ENCODE peak calls at places on chromosomes 2 and 18, in four cellular contexts. A, I, Z and T are unnamed samples.

GRCh38 chr2:25358249-25358815 is 16.6 kb upstream of the DNMT3A start:
- DNase-seq in A (no peak), I (no peak), Z (no peak), T (no peak)

GRCh38 chr2:216539791-216540241 is 41.2 kb downstream of the RPL37A start:
- DNase-seq in A (no peak), I (no peak), Z (no peak), T (no peak)

GRCh38 chr18:49178736-49179135 is 228.0 kb upstream of the SMAD7 start:
- DNase-seq in A (peak; percentile 25), I (peak; percentile 13), Z (no peak), T (peak; percentile 19)

GRCh38 chr2:113876503-113877387 is 13.1 kb upstream of the ACTR3 start:
- DNase-seq in A (no peak), I (no peak), Z (no peak), T (peak; percentile 64)

GRCh38 chr2:235045336-235045972 is 93.6 kb downstream of the SH3BP4 start:
- DNase-seq in A (no peak), I (no peak), Z (no peak), T (no peak)

GRCh38 chr2:45220227-45220626 is 211.0 kb upstream of the SIX2 start:
- DNase-seq in A (no peak), I (no peak), Z (no peak), T (no peak)

GRCh38 chr18:62325806-62326645 is 916 bp downstream of the TNFRSF11A start:
- DNase-seq in A (no peak), I (peak; percentile 17), Z (no peak), T (no peak)

GRCh38 chr2:29201979-29202378 is 86.8 kb downstream of the CLIP4 start:
- DNase-seq in A (no peak), I (no peak), Z (no peak), T (no peak)

GRCh38 chr2:178109813-178110212 is 2.4 kb upstream of the RBM45 start:
- DNase-seq in A (peak; percentile 33), I (peak; percentile 40), Z (no peak), T (peak; percentile 33)

GRCh38 chr18:76687271-76688006 is 134.9 kb upstream of the ZNF236 start:
- DNase-seq in A (no peak), I (no peak), Z (no peak), T (no peak)

GRCh38 chr2:227655454-227655853 is 11.2 kb upstream of the SCYGR5 start:
- DNase-seq in A (no peak), I (no peak), Z (no peak), T (peak; percentile 19)

GRCh38 chr18:22193466-22193865 is 24.1 kb downstream of the GATA6 start:
- DNase-seq in A (no peak), I (no peak), Z (no peak), T (no peak)

GRCh38 chr2:99863914-99864273 is 278.5 kb downstream of the AFF3 start:
- DNase-seq in A (no peak), I (no peak), Z (no peak), T (no peak)

GRCh38 chr2:147600223-147600622 is 244.6 kb upstream of the ACVR2A start:
- DNase-seq in A (no peak), I (no peak), Z (no peak), T (no peak)

GRCh38 chr2:185628985-185629384 is 109.6 kb upstream of the FSIP2 start:
- DNase-seq in A (no peak), I (no peak), Z (peak; percentile 54), T (peak; percentile 29)

GRCh38 chr18:58662118-58662517 is 9.1 kb upstream of the MALT1 start:
- DNase-seq in A (no peak), I (no peak), Z (no peak), T (no peak)

GRCh38 chr2:14263053-14263452 is 369.5 kb upstream of the LRATD1 start:
- DNase-seq in A (no peak), I (no peak), Z (no peak), T (no peak)

GRCh38 chr18:49500136-49500921 is 13.3 kb upstream of the C18orf32 start:
- DNase-seq in A (no peak), I (no peak), Z (no peak), T (no peak)

GRCh38 chr2:112542974-112543760 is 902 bp downstream of the POLR1B start:
- DNase-seq in A (no peak), I (no peak), Z (no peak), T (peak; percentile 13)

GRCh38 chr18:30988440-30988839 is 54.1 kb downstream of the DSC3 start:
- DNase-seq in A (no peak), I (no peak), Z (no peak), T (no peak)

DNA sequence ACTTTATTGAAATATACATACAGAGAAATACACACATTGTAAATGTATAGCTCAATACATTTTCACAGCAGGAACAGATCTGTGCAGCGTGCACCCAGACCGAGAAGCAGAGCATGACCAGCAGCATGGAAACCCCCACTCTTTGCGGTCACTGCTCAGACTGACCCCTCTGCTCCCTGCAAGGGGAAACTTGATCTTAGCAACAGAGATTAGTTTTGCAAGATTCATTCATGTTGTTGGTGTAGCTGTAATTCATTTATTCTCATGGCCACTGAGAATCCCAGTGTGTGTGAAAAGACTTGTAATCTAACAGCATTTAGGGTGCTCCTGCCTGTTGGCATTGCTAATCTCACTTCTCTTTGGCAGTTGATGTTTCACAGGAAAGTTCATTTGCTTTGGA is 35.2 kb downstream of the LPIN1 start:
- DNase-seq in A (no peak), I (no peak), Z (no peak), T (no peak)
- TF ChIP-seq JUND in A (no peak), I (no peak), Z (no peak), T (no peak)

DNA sequence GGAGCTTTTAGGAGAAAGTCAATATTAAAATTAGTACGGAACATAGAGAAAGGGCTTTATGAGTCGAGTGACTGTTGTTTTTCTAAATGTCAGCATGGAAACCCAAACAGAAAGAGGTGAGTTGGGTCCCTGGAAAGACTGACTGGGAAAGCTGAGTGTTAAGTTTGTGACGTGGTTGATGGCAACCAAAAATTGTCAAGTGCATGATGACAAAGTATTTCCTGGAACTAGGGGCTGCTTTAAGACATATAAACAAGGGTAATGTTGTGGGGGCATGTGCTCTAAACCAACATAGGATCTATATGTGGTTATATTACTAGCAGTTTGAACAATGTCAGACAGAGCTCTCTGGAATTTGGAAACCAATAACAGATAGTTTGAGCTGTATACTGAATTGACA is 50.9 kb upstream of the GPD2 start:
- DNase-seq in A (no peak), I (no peak), Z (no peak), T (no peak)
- TF ChIP-seq JUND in A (peak; percentile 21), I (no peak), Z (no peak), T (no peak)

DNA sequence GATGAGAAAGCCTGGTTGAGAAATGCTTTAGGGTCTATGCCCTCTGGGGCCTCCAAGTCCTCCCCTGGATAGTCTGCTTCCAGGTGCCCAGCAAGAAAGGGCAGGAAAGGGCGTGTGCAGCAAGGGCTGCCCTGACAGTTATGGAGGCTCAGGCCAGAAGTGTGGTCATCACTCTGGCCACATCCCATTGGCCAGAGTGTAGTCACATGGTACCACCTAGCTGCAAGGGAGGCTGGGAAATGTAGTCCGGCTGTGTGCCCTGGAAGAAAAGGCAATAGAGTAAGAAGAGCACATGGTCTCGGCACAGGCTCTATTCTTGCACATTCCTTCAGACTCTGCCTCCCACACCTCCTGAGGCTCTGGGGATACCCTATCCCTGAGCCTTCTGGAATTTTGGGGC is 35.7 kb downstream of the ODC1 start:
- DNase-seq in A (peak; percentile 75), I (no peak), Z (no peak), T (no peak)
- TF ChIP-seq JUND in A (peak; percentile 8), I (no peak), Z (peak; percentile 23), T (no peak)

DNA sequence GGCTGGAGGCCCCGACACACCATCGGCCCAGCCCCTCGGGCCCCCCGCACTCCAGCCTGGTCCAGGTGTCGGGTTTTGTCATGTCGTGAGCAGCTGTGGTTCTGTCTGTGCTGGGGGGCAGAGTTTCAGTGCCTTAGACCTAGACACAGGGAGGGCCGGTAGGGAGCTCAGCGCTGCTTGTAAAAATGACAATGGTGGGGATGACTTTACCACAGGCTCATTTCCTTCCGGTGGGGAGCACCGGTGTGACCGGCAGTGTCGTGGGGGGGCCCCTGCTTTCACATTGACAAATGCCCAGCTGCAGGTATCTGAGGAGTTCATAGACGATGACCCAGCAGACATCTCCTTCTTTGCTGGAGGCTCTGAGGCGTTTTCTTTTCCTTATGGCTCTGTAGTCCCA is 66.9 kb downstream of the STK25 start:
- DNase-seq in A (no peak), I (no peak), Z (no peak), T (no peak)
- TF ChIP-seq JUND in A (no peak), I (no peak), Z (no peak), T (no peak)

DNA sequence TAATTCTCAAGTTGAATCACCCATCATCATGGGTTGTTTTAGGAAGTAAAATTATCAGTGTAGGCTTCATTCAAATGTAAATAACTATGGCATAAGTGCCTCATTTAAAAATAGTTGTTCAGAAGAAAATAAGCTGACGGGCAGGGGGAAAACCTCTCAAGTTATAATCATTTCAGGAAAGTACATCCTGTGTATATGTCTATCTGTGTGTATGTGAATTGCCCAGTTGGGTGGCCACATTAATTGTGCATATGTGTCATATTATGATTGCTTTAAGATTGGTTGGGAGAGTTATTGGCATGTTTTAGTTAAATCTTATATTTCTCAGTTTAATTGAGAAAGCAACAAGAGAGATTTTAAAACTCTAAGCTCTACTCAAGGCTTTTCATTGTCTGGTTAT is 282.8 kb upstream of the VWC2L start:
- DNase-seq in A (no peak), I (no peak), Z (no peak), T (no peak)
- TF ChIP-seq JUND in A (no peak), I (no peak), Z (no peak), T (no peak)

DNA sequence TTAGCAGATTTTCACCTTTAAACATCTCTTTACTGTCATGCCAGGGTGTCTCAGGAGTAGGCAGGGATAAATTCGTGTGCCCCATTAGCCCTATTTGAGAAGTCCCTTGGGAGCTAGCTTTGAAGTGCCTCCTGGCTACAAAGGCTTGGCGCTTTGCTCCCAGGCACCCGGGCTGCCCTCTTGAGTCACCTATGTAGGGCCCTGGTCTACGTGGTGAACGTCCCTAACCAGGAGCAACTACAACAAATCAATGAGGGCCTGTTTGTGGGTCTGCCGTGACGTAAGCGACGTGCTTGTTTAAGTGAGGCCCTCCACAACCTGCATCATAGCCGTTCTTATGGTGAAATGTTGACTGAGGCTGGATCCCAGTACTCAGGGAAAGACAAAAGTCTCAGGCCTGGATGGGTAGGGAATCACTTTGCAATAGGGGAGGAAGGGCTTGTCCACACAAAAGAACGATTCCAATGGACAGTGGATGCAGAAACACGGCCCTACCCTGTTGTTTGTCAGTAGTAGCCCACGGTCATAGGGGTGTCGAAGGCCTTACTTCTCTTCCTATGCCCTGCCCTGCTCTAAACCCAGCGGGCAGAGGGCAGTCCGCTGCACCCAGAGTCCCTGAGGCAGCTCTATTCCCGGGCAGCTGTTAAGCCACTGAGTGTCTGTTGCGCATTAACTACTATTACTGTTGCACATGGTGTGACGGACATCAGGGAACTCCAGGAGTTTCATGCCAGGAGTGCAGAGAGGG is 93.9 kb downstream of the INHBB start:
- DNase-seq in A (no peak), I (no peak), Z (no peak), T (no peak)
- TF ChIP-seq JUND in A (no peak), I (no peak), Z (no peak), T (no peak)

DNA sequence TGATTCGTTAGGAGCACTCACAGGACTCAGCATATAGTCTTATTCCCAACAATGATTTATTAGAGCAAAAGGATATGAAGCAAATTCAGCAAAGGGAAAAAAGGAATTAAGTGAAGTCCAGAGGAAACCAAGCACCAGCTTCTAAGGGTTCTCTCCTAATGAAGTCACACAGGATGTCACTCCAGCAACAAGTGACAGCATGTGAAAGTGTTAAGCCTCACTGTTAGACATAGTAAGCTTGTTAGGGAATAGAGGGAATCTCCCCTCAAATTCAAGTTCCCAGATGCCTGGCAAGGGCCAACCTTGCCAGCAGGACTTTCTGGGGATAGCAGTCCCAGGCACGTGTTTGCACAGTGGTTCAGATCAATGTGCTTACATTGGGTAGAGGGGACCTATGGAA is 4.4 kb upstream of the SLC30A6 start:
- DNase-seq in A (no peak), I (no peak), Z (no peak), T (no peak)
- TF ChIP-seq JUND in A (no peak), I (no peak), Z (no peak), T (no peak)